ENCODE peak calls at places on chromosome 1, in eight cellular contexts. L, N, M, Q, U, R, Y and V are unnamed samples.

GRCh38 chr1:26452459-26453183 is 19.6 kb upstream of the HMGN2 start:
- DNase-seq in Y (no peak), M (no peak), U (no peak), R (no peak), Q (no peak), L (no peak), N (no peak), V (no peak)

GRCh38 chr1:228079601-228080263 is 2.8 kb upstream of the ARF1 start:
- DNase-seq in L (no peak), M (no peak), Q (no peak), R (no peak), Y (no peak), U (no peak), N (peak), V (no peak)

GRCh38 chr1:84291882-84292655 is 9.4 kb upstream of the SAMD13 start:
- DNase-seq in M (no peak), U (no peak), N (no peak), L (no peak), R (no peak), Q (no peak), Y (no peak), V (no peak)

GRCh38 chr1:42730988-42731387 is 9.0 kb downstream of the CLDN19 start:
- DNase-seq in R (peak), L (no peak), Q (no peak), Y (no peak), N (no peak), U (peak), M (peak), V (no peak)

GRCh38 chr1:201025571-201026002 is 2.1 kb upstream of the KIF21B start:
- DNase-seq in M (no peak), U (peak), L (peak), Y (no peak), N (no peak), Q (no peak), R (no peak), V (peak)

GRCh38 chr1:181152892-181153633 is 64.6 kb downstream of the IER5 start:
- DNase-seq in Q (no peak), L (no peak), Y (no peak), N (peak), U (no peak), R (peak), M (no peak), V (no peak)

GRCh38 chr1:61301824-61302652 is 219.7 kb downstream of the NFIA start:
- DNase-seq in L (no peak), Y (no peak), R (no peak), N (no peak), M (no peak), Q (no peak), U (peak), V (peak)

GRCh38 chr1:91699339-91699970 is 186.5 kb downstream of the TGFBR3 start:
- DNase-seq in M (no peak), L (no peak), N (no peak), U (no peak), R (no peak), Y (no peak), Q (peak), V (peak)